ENCODE peak calls at places on chromosome 13, in ten cellular contexts. One of them, this sample, is unnamed.

GRCh38 chr13:20847298-20847697 is 55.2 kb downstream of the XPO4 start:
- DNase-seq in heart left ventricle: no peak
- DNase-seq in H54: no peak
- DNase-seq in esophagus squamous epithelium: no peak
- DNase-seq in GM12892: no peak
- DNase-seq in right lobe of liver: no peak
- DNase-seq in lower leg skin: no peak
- DNase-seq in GM12878: no peak
- DNase-seq in HCT116: no peak
- DNase-seq in ovary: no peak
- DNase-seq in this sample: no peak

GRCh38 chr13:108944760-108945159 is 315.3 kb downstream of the MYO16 start:
- DNase-seq in HCT116: no peak
- DNase-seq in GM12892: no peak
- DNase-seq in ovary: no peak
- DNase-seq in H54: no peak
- DNase-seq in heart left ventricle: no peak
- DNase-seq in lower leg skin: no peak
- DNase-seq in GM12878: no peak
- DNase-seq in esophagus squamous epithelium: no peak
- DNase-seq in right lobe of liver: no peak
- DNase-seq in this sample: no peak

GRCh38 chr13:88235441-88235840 is 564.3 kb downstream of the SLITRK5 start:
- DNase-seq in heart left ventricle: no peak
- DNase-seq in H54: no peak
- DNase-seq in ovary: no peak
- DNase-seq in HCT116: no peak
- DNase-seq in GM12878: no peak
- DNase-seq in lower leg skin: no peak
- DNase-seq in right lobe of liver: no peak
- DNase-seq in esophagus squamous epithelium: no peak
- DNase-seq in GM12892: no peak
- DNase-seq in this sample: no peak

GRCh38 chr13:28750187-28751045 is 31.6 kb upstream of the SLC46A3 start:
- DNase-seq in HCT116: no peak
- DNase-seq in H54: no peak
- DNase-seq in GM12878: no peak
- DNase-seq in heart left ventricle: no peak
- DNase-seq in right lobe of liver: no peak
- DNase-seq in ovary: no peak
- DNase-seq in GM12892: no peak
- DNase-seq in lower leg skin: no peak
- DNase-seq in esophagus squamous epithelium: no peak
- DNase-seq in this sample: no peak

GRCh38 chr13:110396913-110397379 is 89.9 kb downstream of the COL4A2 start:
- DNase-seq in GM12892: no peak
- DNase-seq in lower leg skin: peak; percentile 97
- DNase-seq in heart left ventricle: peak; percentile 86
- DNase-seq in ovary: peak; percentile 92
- DNase-seq in right lobe of liver: no peak
- DNase-seq in esophagus squamous epithelium: no peak
- DNase-seq in HCT116: no peak
- DNase-seq in H54: peak; percentile 91
- DNase-seq in GM12878: no peak
- DNase-seq in this sample: peak; percentile 91

GRCh38 chr13:87792878-87793277 is 121.7 kb downstream of the SLITRK5 start:
- DNase-seq in GM12878: no peak
- DNase-seq in esophagus squamous epithelium: no peak
- DNase-seq in HCT116: no peak
- DNase-seq in H54: no peak
- DNase-seq in heart left ventricle: no peak
- DNase-seq in GM12892: no peak
- DNase-seq in lower leg skin: no peak
- DNase-seq in right lobe of liver: no peak
- DNase-seq in ovary: no peak
- DNase-seq in this sample: no peak

GRCh38 chr13:35771898-35772297 is 295.4 kb upstream of the MAB21L1 start:
- DNase-seq in esophagus squamous epithelium: no peak
- DNase-seq in lower leg skin: no peak
- DNase-seq in right lobe of liver: no peak
- DNase-seq in heart left ventricle: no peak
- DNase-seq in GM12878: no peak
- DNase-seq in ovary: no peak
- DNase-seq in GM12892: no peak
- DNase-seq in H54: no peak
- DNase-seq in HCT116: no peak
- DNase-seq in this sample: no peak

GRCh38 chr13:106986033-106986484 is 418.1 kb upstream of the ARGLU1 start:
- DNase-seq in esophagus squamous epithelium: no peak
- DNase-seq in ovary: no peak
- DNase-seq in GM12892: no peak
- DNase-seq in HCT116: no peak
- DNase-seq in right lobe of liver: peak; percentile 69
- DNase-seq in lower leg skin: no peak
- DNase-seq in heart left ventricle: no peak
- DNase-seq in H54: no peak
- DNase-seq in GM12878: no peak
- DNase-seq in this sample: no peak

GRCh38 chr13:94778986-94779385 is 66.6 kb upstream of the SOX21 start:
- DNase-seq in H54: no peak
- DNase-seq in lower leg skin: no peak
- DNase-seq in right lobe of liver: no peak
- DNase-seq in GM12892: no peak
- DNase-seq in GM12878: no peak
- DNase-seq in esophagus squamous epithelium: no peak
- DNase-seq in ovary: no peak
- DNase-seq in heart left ventricle: no peak
- DNase-seq in HCT116: no peak
- DNase-seq in this sample: no peak

GRCh38 chr13:107202371-107203023 is 634.6 kb upstream of the ARGLU1 start:
- DNase-seq in lower leg skin: no peak
- DNase-seq in GM12878: no peak
- DNase-seq in ovary: no peak
- DNase-seq in HCT116: no peak
- DNase-seq in GM12892: no peak
- DNase-seq in esophagus squamous epithelium: no peak
- DNase-seq in heart left ventricle: peak; percentile 45
- DNase-seq in right lobe of liver: no peak
- DNase-seq in H54: no peak
- DNase-seq in this sample: no peak

GRCh38 chr13:79973533-79973963 is 367.4 kb downstream of the SPRY2 start:
- DNase-seq in heart left ventricle: peak; percentile 57
- DNase-seq in lower leg skin: no peak
- DNase-seq in GM12878: no peak
- DNase-seq in H54: no peak
- DNase-seq in esophagus squamous epithelium: no peak
- DNase-seq in GM12892: no peak
- DNase-seq in right lobe of liver: no peak
- DNase-seq in ovary: no peak
- DNase-seq in HCT116: no peak
- DNase-seq in this sample: no peak

GRCh38 chr13:40013554-40013953 is 358.1 kb downstream of the COG6 start:
- DNase-seq in esophagus squamous epithelium: no peak
- DNase-seq in lower leg skin: no peak
- DNase-seq in ovary: no peak
- DNase-seq in GM12878: no peak
- DNase-seq in heart left ventricle: no peak
- DNase-seq in GM12892: no peak
- DNase-seq in right lobe of liver: no peak
- DNase-seq in HCT116: no peak
- DNase-seq in H54: no peak
- DNase-seq in this sample: no peak

GRCh38 chr13:40318366-40318765 is 348.1 kb downstream of the FOXO1 start:
- DNase-seq in right lobe of liver: no peak
- DNase-seq in GM12892: no peak
- DNase-seq in GM12878: no peak
- DNase-seq in H54: no peak
- DNase-seq in heart left ventricle: peak; percentile 70
- DNase-seq in HCT116: no peak
- DNase-seq in esophagus squamous epithelium: no peak
- DNase-seq in ovary: peak; percentile 49
- DNase-seq in lower leg skin: no peak
- DNase-seq in this sample: no peak

DNA sequence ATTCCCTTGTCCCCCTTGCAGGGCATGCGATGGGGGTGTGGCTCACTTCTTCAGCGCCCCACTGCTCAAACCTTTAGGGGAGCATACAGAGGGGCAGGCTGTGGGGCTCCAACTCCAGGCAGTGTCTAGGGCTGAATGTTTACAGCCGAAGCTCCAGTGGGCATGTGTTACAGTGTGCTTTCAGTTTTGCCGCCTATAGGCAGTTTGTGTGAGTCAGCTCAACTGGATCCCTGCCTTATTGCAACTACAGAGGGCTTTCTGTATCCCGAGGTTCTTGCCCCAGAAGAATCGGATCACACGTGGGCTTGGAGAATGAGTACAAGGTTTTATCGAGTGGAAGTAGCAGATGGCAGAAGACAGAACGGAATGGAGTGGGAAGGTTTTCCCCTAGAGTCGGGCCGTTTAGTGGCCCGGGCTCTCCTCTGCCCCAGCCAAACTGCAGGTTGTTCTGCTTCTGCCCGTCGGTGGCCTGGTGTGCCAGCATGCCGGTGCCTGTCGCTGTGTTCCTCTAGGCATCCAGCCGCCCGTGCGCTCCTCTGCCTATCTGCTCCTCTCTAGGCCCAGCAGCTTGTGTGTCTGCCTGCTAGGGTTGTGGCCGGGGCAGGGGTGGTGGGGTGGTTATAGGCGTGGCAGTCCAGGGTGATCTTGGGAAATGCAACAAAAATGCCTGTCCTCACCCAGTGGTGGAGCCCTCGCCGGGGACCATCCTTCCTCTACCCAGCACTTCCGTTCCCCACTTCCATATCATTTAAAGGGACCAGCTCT is 435.9 kb upstream of the SGCG start:
- DNase-seq in GM12878: no peak
- DNase-seq in HCT116: peak; percentile 51
- DNase-seq in heart left ventricle: no peak
- DNase-seq in right lobe of liver: no peak
- DNase-seq in GM12892: no peak
- DNase-seq in esophagus squamous epithelium: no peak
- DNase-seq in lower leg skin: no peak
- DNase-seq in ovary: no peak
- DNase-seq in H54: no peak
- DNase-seq in this sample: no peak
- TF ChIP-seq POLR2A in GM12878: no peak
- TF ChIP-seq POLR2A in HCT116: no peak
- TF ChIP-seq POLR2A in heart left ventricle: no peak
- TF ChIP-seq POLR2A in right lobe of liver: no peak
- TF ChIP-seq POLR2A in GM12892: no peak
- TF ChIP-seq POLR2A in esophagus squamous epithelium: no peak
- TF ChIP-seq POLR2A in lower leg skin: no peak
- TF ChIP-seq POLR2A in ovary: no peak
- TF ChIP-seq POLR2A in H54: no peak
- TF ChIP-seq POLR2A in this sample: no peak

DNA sequence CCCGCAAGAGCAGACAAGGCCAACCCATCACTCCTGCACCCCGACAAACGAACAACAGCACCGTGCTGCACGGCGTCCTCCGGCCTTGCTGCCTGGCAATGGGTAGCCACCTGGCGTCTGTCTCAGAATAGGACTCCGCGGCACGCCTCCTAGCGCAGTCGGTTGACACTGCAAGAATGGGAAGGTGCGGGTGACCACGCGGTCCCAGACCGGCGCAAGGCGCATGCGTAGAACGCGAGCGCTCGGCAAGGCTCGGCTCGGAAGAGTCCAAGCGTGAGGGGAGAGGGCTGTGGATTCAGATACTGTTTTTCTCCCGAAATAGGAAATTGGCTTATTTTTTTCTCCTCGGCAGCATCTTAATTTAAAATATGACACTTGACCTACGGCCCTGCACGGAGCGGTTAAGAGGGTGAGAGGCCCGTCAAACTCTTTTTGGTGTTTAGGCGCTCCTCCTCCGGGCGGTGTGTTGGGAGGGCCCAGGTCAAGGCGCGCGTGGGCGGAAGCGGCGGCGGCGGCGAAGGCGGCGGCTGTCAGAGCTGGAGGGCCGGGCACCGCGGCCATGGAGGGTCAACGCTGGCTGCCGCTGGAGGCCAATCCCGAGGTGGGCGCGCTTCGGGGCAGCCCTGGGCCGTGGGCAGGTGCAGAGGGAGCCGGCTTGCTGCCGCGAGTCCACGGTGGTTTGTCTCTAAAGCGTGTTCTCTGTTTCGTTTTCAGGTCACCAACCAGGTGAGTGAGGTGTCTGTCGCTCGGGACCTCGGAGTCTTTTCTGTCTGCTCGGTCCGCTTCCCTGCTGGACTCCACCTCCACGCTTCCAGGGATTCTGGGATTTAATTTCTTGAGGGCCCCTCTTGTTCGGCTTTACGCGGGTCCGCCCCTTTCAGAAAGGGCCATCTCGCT is at the start of gene UCHL3:
- DNase-seq in GM12892: peak; percentile 90
- DNase-seq in heart left ventricle: peak; percentile 99
- DNase-seq in esophagus squamous epithelium: peak; percentile 64
- DNase-seq in right lobe of liver: peak; percentile 97
- DNase-seq in H54: peak; percentile 86
- DNase-seq in lower leg skin: peak; percentile 98
- DNase-seq in GM12878: peak; percentile 89
- DNase-seq in ovary: peak; percentile 98
- DNase-seq in HCT116: peak; percentile 94
- DNase-seq in this sample: peak; percentile 94
- TF ChIP-seq POLR2A in GM12892: peak; percentile 88
- TF ChIP-seq POLR2A in heart left ventricle: no peak
- TF ChIP-seq POLR2A in esophagus squamous epithelium: no peak
- TF ChIP-seq POLR2A in right lobe of liver: peak; percentile 74
- TF ChIP-seq POLR2A in H54: peak; percentile 81
- TF ChIP-seq POLR2A in lower leg skin: no peak
- TF ChIP-seq POLR2A in GM12878: peak; percentile 97
- TF ChIP-seq POLR2A in ovary: no peak
- TF ChIP-seq POLR2A in HCT116: peak; percentile 58
- TF ChIP-seq POLR2A in this sample: no peak

GRCh38 chr13:30735025-30735967 is at the start of gene ALOX5AP:
- DNase-seq in lower leg skin: no peak
- DNase-seq in esophagus squamous epithelium: no peak
- DNase-seq in GM12892: peak; percentile 26
- DNase-seq in HCT116: no peak
- DNase-seq in heart left ventricle: no peak
- DNase-seq in ovary: no peak
- DNase-seq in right lobe of liver: no peak
- DNase-seq in H54: no peak
- DNase-seq in GM12878: peak; percentile 72
- DNase-seq in this sample: no peak
- TF ChIP-seq POLR2A in lower leg skin: no peak
- TF ChIP-seq POLR2A in esophagus squamous epithelium: no peak
- TF ChIP-seq POLR2A in GM12892: peak; percentile 63
- TF ChIP-seq POLR2A in HCT116: no peak
- TF ChIP-seq POLR2A in heart left ventricle: no peak
- TF ChIP-seq POLR2A in ovary: no peak
- TF ChIP-seq POLR2A in right lobe of liver: no peak
- TF ChIP-seq POLR2A in H54: no peak
- TF ChIP-seq POLR2A in GM12878: peak; percentile 74
- TF ChIP-seq POLR2A in this sample: no peak

DNA sequence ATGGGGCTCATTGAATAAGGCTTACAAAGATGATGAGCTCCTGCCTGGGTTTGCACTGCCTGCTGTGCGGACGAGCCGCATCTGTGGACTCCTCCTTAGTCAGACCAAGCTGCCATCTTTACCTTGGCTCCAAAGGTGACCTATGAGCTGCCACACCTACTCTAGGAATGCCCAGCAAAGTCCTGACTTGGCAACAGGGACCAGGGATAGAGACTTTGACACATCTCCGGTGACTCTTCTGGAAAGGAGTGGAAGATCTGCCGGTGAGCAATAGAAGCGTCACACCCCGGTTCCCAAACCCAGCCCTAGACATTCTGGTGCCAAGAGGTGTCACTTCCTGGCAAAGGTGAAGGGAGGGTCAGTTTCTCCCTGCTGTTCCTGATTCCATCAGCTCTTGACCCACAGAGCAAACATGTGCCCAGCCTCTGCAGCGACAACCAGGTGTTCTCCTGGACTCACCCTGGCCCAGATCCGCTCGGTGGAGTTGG is 50.2 kb upstream of the GTF3A start:
- DNase-seq in heart left ventricle: no peak
- DNase-seq in esophagus squamous epithelium: no peak
- DNase-seq in GM12878: no peak
- DNase-seq in H54: no peak
- DNase-seq in GM12892: no peak
- DNase-seq in right lobe of liver: no peak
- DNase-seq in ovary: no peak
- DNase-seq in lower leg skin: no peak
- DNase-seq in HCT116: no peak
- DNase-seq in this sample: no peak
- TF ChIP-seq POLR2A in heart left ventricle: no peak
- TF ChIP-seq POLR2A in esophagus squamous epithelium: no peak
- TF ChIP-seq POLR2A in GM12878: no peak
- TF ChIP-seq POLR2A in H54: no peak
- TF ChIP-seq POLR2A in GM12892: no peak
- TF ChIP-seq POLR2A in right lobe of liver: no peak
- TF ChIP-seq POLR2A in ovary: no peak
- TF ChIP-seq POLR2A in lower leg skin: no peak
- TF ChIP-seq POLR2A in HCT116: no peak
- TF ChIP-seq POLR2A in this sample: no peak